ENCODE peak calls at places on chromosomes 1 and 21, in six cellular contexts. C is right lobe of liver, B is heart left ventricle, R is lower lobe of right lung, S is fibroblast of lung, L is left ventricle myocardium inferior. T is an unnamed sample. For H3K27me3, the result is how much of the 10 kb centered on the place peaks cover.

GRCh38 chr1:237760981-237761380 is 129.7 kb downstream of the ZP4 start:
- DNase-seq in C (no peak), B (no peak), R (no peak), S (no peak), L (no peak), T (no peak)

GRCh38 chr21:37627561-37627960 is 261.0 kb downstream of the DYRK1A start:
- DNase-seq in C (no peak), B (no peak), R (no peak), S (no peak), L (no peak), T (no peak)

GRCh38 chr1:31216016-31216415 is 23.7 kb downstream of the NKAIN1 start:
- DNase-seq in C (no peak), B (peak), R (no peak), S (peak), L (peak), T (peak)

GRCh38 chr1:228332797-228333738 is 73.6 kb downstream of the TRIM11 start:
- DNase-seq in C (peak), B (peak), R (peak), S (no peak), L (no peak), T (peak)

GRCh38 chr21:27840273-27840672 is 873.4 kb upstream of the ADAMTS5 start:
- DNase-seq in C (no peak), B (no peak), R (no peak), S (no peak), L (no peak), T (no peak)

GRCh38 chr21:17925900-17926299 is 106.7 kb upstream of the C21orf91 start:
- DNase-seq in C (no peak), B (no peak), R (no peak), S (peak), L (no peak), T (no peak)

GRCh38 chr1:910311-910880 is 13.3 kb upstream of the SAMD11 start:
- DNase-seq in C (peak), B (peak), R (peak), S (no peak), L (peak), T (no peak)

GRCh38 chr1:201480231-201481003 is 11.4 kb upstream of the PHLDA3 start:
- DNase-seq in C (peak), B (peak), R (peak), S (peak), L (peak), T (peak)

GRCh38 chr1:100184536-100184935 is 6.5 kb upstream of the LRRC39 start:
- DNase-seq in C (no peak), B (no peak), R (no peak), S (no peak), L (no peak), T (no peak)

GRCh38 chr1:3089490-3089889 is 20.5 kb downstream of the PRDM16 start:
- DNase-seq in C (no peak), B (no peak), R (no peak), S (no peak), L (no peak), T (no peak)

GRCh38 chr1:11013160-11013531 is 692 bp downstream of the TARDBP start:
- DNase-seq in C (no peak), B (no peak), R (no peak), S (peak), L (no peak), T (no peak)

GRCh38 chr1:200530551-200531261 is 89.8 kb downstream of the KIF14 start:
- DNase-seq in C (no peak), B (no peak), R (no peak), S (no peak), L (no peak), T (no peak)

GRCh38 chr1:223708001-223708359 is 4.4 kb upstream of the CAPN2 start:
- DNase-seq in C (peak), B (no peak), R (no peak), S (no peak), L (no peak), T (no peak)

GRCh38 chr21:46322351-46323226 is 1.1 kb downstream of the C21orf58 start:
- DNase-seq in C (peak), B (no peak), R (no peak), S (peak), L (no peak), T (no peak)

DNA sequence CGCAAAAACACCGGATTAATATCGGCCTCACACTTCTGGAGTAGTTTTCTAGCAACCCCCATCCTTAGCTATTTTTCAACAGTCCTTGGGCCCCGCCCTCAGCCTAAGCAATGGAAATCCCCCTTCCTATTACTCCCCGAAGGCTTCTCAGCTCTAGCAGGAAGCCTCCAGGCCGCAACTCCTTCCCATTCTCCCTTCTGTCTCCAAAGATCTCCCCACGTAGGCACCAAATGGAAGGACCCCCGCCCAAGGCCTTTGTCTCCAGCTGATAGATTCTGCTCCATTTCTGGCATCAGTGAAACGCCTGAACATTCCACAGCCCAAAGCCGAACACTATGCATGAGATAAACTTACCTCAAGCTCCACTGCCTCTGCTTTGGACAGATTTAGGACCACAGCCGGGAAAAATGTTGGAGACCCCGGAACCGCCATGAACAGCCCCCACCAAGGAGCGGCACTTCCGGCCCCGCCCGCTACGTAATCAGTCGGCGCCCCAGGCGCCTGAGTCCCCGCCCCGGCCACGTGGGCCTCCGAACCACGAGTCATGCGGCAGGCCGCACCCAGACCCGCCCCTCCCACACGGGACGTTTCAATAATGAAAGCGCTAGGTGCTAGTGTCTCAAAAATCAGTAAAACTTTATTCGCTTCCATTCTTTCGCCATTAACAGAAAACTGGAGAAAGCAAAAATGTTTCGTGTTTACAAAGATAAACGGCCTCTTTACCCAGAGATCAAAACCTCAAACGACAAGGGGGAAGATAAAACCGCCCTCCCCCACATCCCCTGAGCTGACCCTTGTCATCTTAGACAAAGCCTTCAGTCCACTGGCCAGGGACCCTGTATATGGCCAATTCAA is at the start of gene NRAS:
- DNase-seq in C (peak), B (peak), R (peak), S (peak), L (peak), T (peak)
- H3K4me3 ChIP-seq in C (peak), B (peak), R (peak), S (peak), L (peak), T (peak)

DNA sequence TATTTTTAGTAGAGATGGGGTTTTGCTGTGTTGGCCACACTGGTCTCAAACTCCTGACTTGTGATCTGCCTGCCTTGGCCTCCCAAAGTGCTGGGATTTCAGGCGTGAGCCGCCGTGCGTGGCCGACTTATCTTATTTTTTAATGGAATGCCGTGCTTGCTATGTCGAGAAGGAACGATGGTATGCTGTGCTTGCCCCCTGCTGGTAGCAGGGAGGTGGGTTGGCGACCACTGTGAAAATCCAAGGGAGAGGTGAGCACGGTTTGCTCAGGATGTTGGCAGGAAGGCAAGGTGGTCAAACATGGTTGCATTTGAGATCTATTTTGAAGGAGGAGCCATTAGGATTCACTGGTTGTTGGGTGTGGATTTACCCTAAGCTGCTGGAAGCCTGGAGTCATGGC is 45.8 kb upstream of the RCC2 start:
- DNase-seq in C (no peak), B (no peak), R (no peak), S (peak), L (no peak), T (no peak)
- TF ChIP-seq CTCF in C (peak), B (no peak), R (peak), S (peak), L (peak), T (no peak)

GRCh38 chr1:202709276-202710041 is 795 bp downstream of the SYT2 start:
- DNase-seq in C (no peak), B (no peak), R (no peak), S (no peak), L (no peak), T (no peak)
- H3K27me3 ChIP-seq in C (under half), B (half or more), R (half or more), S (half or more), L (half or more), T (under half)

GRCh38 chr1:8597455-8597854 is 220.0 kb downstream of the RERE start:
- DNase-seq in C (no peak), B (no peak), R (no peak), S (peak), L (no peak), T (no peak)
- H3K4me3 ChIP-seq in C (no peak), B (no peak), R (no peak), S (no peak), L (peak), T (no peak)

DNA sequence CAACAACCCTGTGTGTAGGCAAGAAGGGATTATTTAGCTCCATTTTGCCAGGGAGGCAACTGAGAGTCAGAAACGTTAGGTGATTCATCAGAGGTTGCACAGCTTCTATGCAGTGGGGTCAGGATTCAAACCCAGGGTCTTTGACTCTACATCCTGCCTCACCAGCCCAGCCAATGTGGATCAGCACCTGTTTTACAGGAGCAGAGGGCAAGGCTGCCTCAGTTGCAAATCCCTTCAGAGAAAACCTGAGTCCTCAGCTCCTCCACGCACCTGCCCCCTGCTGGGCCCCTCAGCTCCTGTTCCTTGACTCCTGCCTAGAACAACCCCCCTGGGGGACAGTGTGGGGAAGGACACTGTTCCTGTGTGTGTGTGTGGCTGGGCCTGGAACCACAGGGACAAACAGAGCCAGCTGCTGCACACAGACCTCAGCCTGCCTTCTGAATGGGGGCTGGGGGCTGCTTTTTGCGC is 61.6 kb downstream of the LRRN2 start:
- DNase-seq in C (no peak), B (no peak), R (no peak), S (no peak), L (no peak), T (no peak)
- TF ChIP-seq CTCF in C (no peak), B (no peak), R (no peak), S (no peak), L (no peak), T (no peak)

GRCh38 chr1:221961532-221962292 is 219.8 kb upstream of the DUSP10 start:
- DNase-seq in C (peak), B (no peak), R (peak), S (peak), L (no peak), T (no peak)

GRCh38 chr1:221962385-221962784 is 220.5 kb upstream of the DUSP10 start:
- DNase-seq in C (no peak), B (no peak), R (no peak), S (no peak), L (no peak), T (no peak)

GRCh38 chr1:221963742-221964141 is 221.9 kb upstream of the DUSP10 start:
- DNase-seq in C (no peak), B (no peak), R (no peak), S (no peak), L (no peak), T (no peak)

DNA sequence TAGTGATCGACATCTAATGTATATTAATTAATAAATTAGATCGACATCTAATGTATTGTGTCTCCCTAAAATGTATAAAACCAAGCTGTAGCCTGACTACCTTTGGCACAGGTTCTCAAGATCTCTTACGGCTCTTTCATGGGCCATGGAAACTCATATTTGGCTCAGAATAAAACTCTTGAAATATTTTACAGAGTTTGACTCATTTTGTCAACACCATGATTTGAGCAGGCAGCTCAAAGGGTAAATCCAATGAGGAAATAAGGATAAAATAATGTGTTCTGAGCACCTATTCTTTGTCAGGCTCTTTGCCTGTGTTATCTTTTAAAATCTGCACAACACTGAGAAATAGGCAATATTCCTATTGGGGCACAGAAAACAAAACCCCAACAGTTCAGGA is 223.4 kb upstream of the DUSP10 start:
- DNase-seq in C (no peak), B (no peak), R (no peak), S (no peak), L (no peak), T (no peak)
- H3K27me3 ChIP-seq in C (under half), B (under half), R (under half), S (under half), L (under half), T (under half)

GRCh38 chr1:35555212-35555584 is 2.0 kb downstream of the KIAA0319L start:
- DNase-seq in C (no peak), B (no peak), R (no peak), S (no peak), L (no peak), T (no peak)
- H3K4me3 ChIP-seq in C (no peak), B (no peak), R (peak), S (peak), L (peak), T (no peak)

GRCh38 chr1:61851235-61851634 is 109.0 kb downstream of the PATJ start:
- DNase-seq in C (no peak), B (no peak), R (no peak), S (no peak), L (no peak), T (no peak)

GRCh38 chr1:61851849-61852692 is 109.8 kb downstream of the PATJ start:
- DNase-seq in C (no peak), B (peak), R (no peak), S (peak), L (no peak), T (no peak)

GRCh38 chr1:61852693-61853060 is 110.4 kb downstream of the PATJ start:
- DNase-seq in C (no peak), B (no peak), R (no peak), S (no peak), L (no peak), T (no peak)

GRCh38 chr1:61853545-61853944 is 111.3 kb downstream of the PATJ start:
- DNase-seq in C (no peak), B (no peak), R (no peak), S (peak), L (no peak), T (no peak)
- TF ChIP-seq CTCF in C (peak), B (no peak), R (no peak), S (peak), L (peak), T (peak)

GRCh38 chr1:197922070-197922390 is 4.9 kb downstream of the LHX9 start:
- DNase-seq in C (no peak), B (no peak), R (no peak), S (no peak), L (no peak), T (no peak)
- H3K27me3 ChIP-seq in C (under half), B (half or more), R (half or more), S (half or more), L (half or more), T (half or more)

DNA sequence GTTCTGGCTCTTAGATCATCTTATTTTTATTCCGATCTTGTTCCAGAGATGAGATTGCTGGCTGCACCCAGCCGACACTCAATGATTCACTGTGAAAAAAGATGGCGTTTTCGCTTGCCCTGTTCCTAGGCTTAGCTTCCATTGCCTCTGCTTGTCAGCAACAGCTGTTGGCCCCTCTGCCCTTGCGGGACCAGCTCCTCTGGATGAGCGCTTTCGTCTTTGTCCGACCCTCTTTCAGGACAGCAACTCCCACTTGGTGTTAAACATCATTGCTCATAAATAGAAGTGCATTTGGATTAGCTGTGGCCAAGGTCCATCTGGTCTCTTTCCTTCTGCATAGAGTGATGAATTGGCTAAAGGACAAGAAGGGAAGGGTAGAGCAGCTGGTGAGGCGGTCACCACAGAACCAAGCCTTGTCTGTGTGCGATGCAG is 43.5 kb upstream of the SCCPDH start:
- DNase-seq in C (no peak), B (no peak), R (no peak), S (no peak), L (no peak), T (no peak)
- H3K4me3 ChIP-seq in C (no peak), B (no peak), R (no peak), S (no peak), L (no peak), T (no peak)

T was measured in dorsolateral prefrontal cortex.